ENCODE peak calls at places on chromosomes 16 and 17, in five cellular contexts. J is progenitor cell of endocrine pancreas; A is T-helper 1 cell; D is stimulated activated naive CD4-positive, alpha-beta T cell; K is spleen. Q is an unnamed sample.

GRCh38 chr17:71753070-71753469 is 367.8 kb upstream of the SOX9 start:
- DNase-seq in J (no peak), A (no peak), D (no peak), K (no peak), Q (no peak)

GRCh38 chr16:83806036-83806435 is 1.7 kb upstream of the HSBP1 start:
- DNase-seq in J (no peak), A (no peak), D (no peak), K (no peak), Q (no peak)

GRCh38 chr17:8126306-8127066 is 2.6 kb upstream of the HES7 start:
- DNase-seq in J (no peak), A (no peak), D (peak), K (no peak), Q (peak)

GRCh38 chr17:45791935-45792334 is 7.8 kb downstream of the CRHR1 start:
- DNase-seq in J (no peak), A (no peak), D (no peak), K (no peak), Q (no peak)

GRCh38 chr16:84478172-84478948 is 26.1 kb downstream of the MEAK7 start:
- DNase-seq in J (no peak), A (no peak), D (no peak), K (peak), Q (no peak)

GRCh38 chr16:81437860-81438259 is 6.7 kb upstream of the CMIP start:
- DNase-seq in J (no peak), A (no peak), D (no peak), K (no peak), Q (no peak)

GRCh38 chr17:34301986-34302385 is 16.4 kb downstream of the CCL11 start:
- DNase-seq in J (no peak), A (no peak), D (no peak), K (no peak), Q (no peak)

GRCh38 chr17:42642377-42642776 is 16.7 kb upstream of the TUBG2 start:
- DNase-seq in J (no peak), A (no peak), D (no peak), K (no peak), Q (no peak)

GRCh38 chr17:13337171-13337570 is 264.6 kb downstream of the HS3ST3A1 start:
- DNase-seq in J (no peak), A (no peak), D (no peak), K (no peak), Q (no peak)

GRCh38 chr17:76026714-76027158 is 370 bp downstream of the EVPL start:
- DNase-seq in J (no peak), A (no peak), D (no peak), K (no peak), Q (peak)

GRCh38 chr17:81687770-81688541 is 4.1 kb downstream of the HGS start:
- DNase-seq in J (no peak), A (no peak), D (no peak), K (no peak), Q (no peak)

GRCh38 chr17:44655983-44656700 is at the start of gene MEIOC:
- DNase-seq in J (peak), A (no peak), D (no peak), K (no peak), Q (no peak)

GRCh38 chr16:35414563-35414962 is 1955.2 kb downstream of the TP53TG3F start:
- DNase-seq in J (no peak), A (no peak), D (no peak), K (no peak), Q (no peak)

GRCh38 chr17:13244511-13244910 is 226.7 kb upstream of the ELAC2 start:
- DNase-seq in J (no peak), A (no peak), D (no peak), K (no peak), Q (no peak)

GRCh38 chr17:75555679-75556153 is 30.2 kb downstream of the LLGL2 start:
- DNase-seq in J (no peak), A (no peak), D (no peak), K (no peak), Q (no peak)

GRCh38 chr17:15263680-15264079 is 1.4 kb downstream of the PMP22 start:
- DNase-seq in J (no peak), A (no peak), D (no peak), K (no peak), Q (no peak)

GRCh38 chr16:11080999-11081630 is 136.8 kb downstream of the CLEC16A start:
- DNase-seq in J (no peak), A (no peak), D (no peak), K (no peak), Q (no peak)

GRCh38 chr17:78706271-78706915 is 75.7 kb downstream of the CYTH1 start:
- DNase-seq in J (no peak), A (no peak), D (no peak), K (no peak), Q (no peak)

GRCh38 chr17:52154466-52154865 is 4.0 kb downstream of the CA10 start:
- DNase-seq in J (no peak), A (no peak), D (no peak), K (no peak), Q (no peak)

GRCh38 chr16:22235839-22236745 is 30.0 kb downstream of the EEF2K start:
- DNase-seq in J (no peak), A (no peak), D (no peak), K (no peak), Q (no peak)

GRCh38 chr17:79165756-79166473 is 91.3 kb downstream of the ENGASE start:
- DNase-seq in J (no peak), A (no peak), D (no peak), K (no peak), Q (no peak)

GRCh38 chr17:10156579-10157488 is 41.6 kb downstream of the GAS7 start:
- DNase-seq in J (no peak), A (no peak), D (no peak), K (peak), Q (no peak)

GRCh38 chr17:75998327-75998795 is 2.3 kb upstream of the CDK3 start:
- DNase-seq in J (no peak), A (no peak), D (no peak), K (no peak), Q (peak)

GRCh38 chr17:59786536-59787319 is 79.3 kb downstream of the VMP1 start:
- DNase-seq in J (no peak), A (peak), D (peak), K (no peak), Q (peak)

GRCh38 chr16:26365555-26365954 is 673.8 kb downstream of the HS3ST4 start:
- DNase-seq in J (no peak), A (no peak), D (no peak), K (no peak), Q (no peak)

GRCh38 chr17:30256756-30257506 is 21.4 kb upstream of the SLC6A4 start:
- DNase-seq in J (no peak), A (no peak), D (no peak), K (no peak), Q (no peak)

Q was measured in HT-29.